ENCODE peak calls at places on chromosome 7, in seven cellular contexts. I is GM12878, W is SK-N-SH, R is HCT116, E is HepG2, Y is H1, L is K562. T is an unnamed sample.
A peak's percentile ranks its signal among the peaks of the same experiment; 100 is the strongest.

GRCh38 chr7:151274376-151274760 is 25.9 kb upstream of the SMARCD3 start:
- DNase-seq in I (no peak), Y (no peak), R (no peak), W (no peak), L (no peak), E (no peak), T (no peak)

GRCh38 chr7:116393654-116394053 is 105.9 kb upstream of the CAV2 start:
- DNase-seq in L (no peak), R (no peak), W (no peak), I (no peak), E (no peak), Y (no peak), T (no peak)

GRCh38 chr7:127930341-127931328 is 100.6 kb downstream of the LRRC4 start:
- DNase-seq in Y (no peak), R (no peak), E (no peak), I (peak; percentile 37), L (no peak), W (no peak), T (no peak)

GRCh38 chr7:80450621-80451308 is 61.1 kb downstream of the GNAT3 start:
- DNase-seq in L (no peak), E (peak; percentile 32), W (no peak), Y (no peak), R (no peak), I (no peak), T (no peak)

GRCh38 chr7:16193631-16194030 is 227.7 kb downstream of the CRPPA start:
- DNase-seq in I (no peak), Y (no peak), E (no peak), W (no peak), R (no peak), L (no peak), T (no peak)

GRCh38 chr7:146146866-146147265 is 30.3 kb downstream of the CNTNAP2 start:
- DNase-seq in Y (no peak), E (no peak), L (no peak), I (no peak), W (no peak), R (no peak), T (no peak)

GRCh38 chr7:74334026-74334425 is 44.8 kb downstream of the CLIP2 start:
- DNase-seq in Y (no peak), W (peak; percentile 21), L (no peak), R (no peak), I (no peak), E (no peak), T (no peak)

GRCh38 chr7:4014649-4015048 is 667.4 kb upstream of the FOXK1 start:
- DNase-seq in E (no peak), Y (no peak), W (no peak), R (no peak), L (no peak), I (no peak), T (no peak)

GRCh38 chr7:3942778-3943177 is 641.7 kb downstream of the SDK1 start:
- DNase-seq in R (no peak), L (no peak), I (no peak), E (no peak), Y (no peak), W (no peak), T (no peak)

GRCh38 chr7:79531116-79531515 is 77.6 kb upstream of the MAGI2 start:
- DNase-seq in L (no peak), I (no peak), R (no peak), Y (no peak), E (no peak), W (no peak), T (no peak)

GRCh38 chr7:74233655-74234280 is 20.4 kb downstream of the RFC2 start:
- DNase-seq in E (no peak), R (no peak), W (no peak), L (peak; percentile 37), I (no peak), Y (no peak), T (no peak)

GRCh38 chr7:4265676-4266075 is 416.4 kb upstream of the FOXK1 start:
- DNase-seq in Y (peak; percentile 41), I (no peak), W (no peak), R (no peak), L (no peak), E (no peak), T (no peak)

GRCh38 chr7:124263232-124263827 is 230.5 kb upstream of the TMEM229A start:
- DNase-seq in R (peak; percentile 28), I (peak; percentile 31), W (no peak), E (no peak), L (no peak), Y (no peak), T (peak; percentile 4)

GRCh38 chr7:96219382-96220130 is 102.3 kb downstream of the SLC25A13 start:
- DNase-seq in W (peak; percentile 44), R (peak; percentile 22), Y (no peak), L (no peak), E (no peak), I (no peak), T (no peak)

GRCh38 chr7:14115706-14116105 is 126.2 kb upstream of the ETV1 start:
- DNase-seq in Y (no peak), E (no peak), W (no peak), R (no peak), L (no peak), I (no peak), T (no peak)

GRCh38 chr7:129161524-129161923 is 17.0 kb downstream of the TSPAN33 start:
- DNase-seq in R (no peak), L (no peak), I (no peak), Y (no peak), E (no peak), W (no peak), T (no peak)

GRCh38 chr7:137626469-137627067 is 220.2 kb downstream of the DGKI start:
- DNase-seq in R (peak; percentile 31), Y (peak; percentile 85), W (peak; percentile 41), L (peak; percentile 87), I (peak; percentile 12), E (peak; percentile 36), T (peak; percentile 23)

DNA sequence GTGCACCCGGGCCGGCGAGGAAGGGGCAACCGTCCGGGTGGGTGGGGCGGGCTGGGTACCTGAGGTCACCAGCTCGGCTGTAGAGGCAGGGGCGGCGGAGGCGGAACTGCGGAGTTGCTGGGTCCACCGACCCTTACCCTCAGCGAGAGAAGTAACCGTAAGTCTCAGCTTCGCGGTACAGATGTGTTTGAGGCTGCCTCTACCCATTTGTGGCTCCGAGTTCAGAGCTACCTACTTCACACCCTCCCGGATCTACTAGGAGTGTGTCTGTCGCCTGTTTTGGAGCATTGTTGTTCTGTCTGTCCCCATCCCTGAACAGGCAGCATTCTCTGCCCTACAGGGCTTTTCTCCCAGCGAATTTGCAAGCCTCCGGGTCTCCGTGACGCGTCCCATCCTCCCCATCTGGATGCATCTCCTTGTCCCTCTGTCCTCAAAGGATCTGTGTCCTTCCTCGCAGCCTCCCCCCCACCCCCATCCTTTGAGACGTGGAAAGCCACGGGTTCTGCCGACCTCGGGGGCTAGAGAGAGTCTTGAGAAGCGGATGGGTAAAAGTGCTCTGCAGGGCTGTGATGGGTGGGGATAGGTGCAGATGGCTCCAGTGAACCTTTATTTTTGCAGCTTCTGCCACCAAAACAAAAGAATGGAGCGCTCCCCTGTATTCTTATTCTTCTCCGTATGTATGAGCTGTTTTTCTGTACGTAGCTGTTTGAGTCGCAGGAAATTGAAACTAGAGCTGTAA is 758 bp downstream of the ANKIB1 start:
- DNase-seq in Y (no peak), R (no peak), E (no peak), L (peak; percentile 48), I (no peak), W (peak; percentile 61), T (peak; percentile 27)
- TF ChIP-seq JUND in Y (no peak), R (no peak), E (no peak), L (no peak), I (no peak), W (no peak), T (no peak)

DNA sequence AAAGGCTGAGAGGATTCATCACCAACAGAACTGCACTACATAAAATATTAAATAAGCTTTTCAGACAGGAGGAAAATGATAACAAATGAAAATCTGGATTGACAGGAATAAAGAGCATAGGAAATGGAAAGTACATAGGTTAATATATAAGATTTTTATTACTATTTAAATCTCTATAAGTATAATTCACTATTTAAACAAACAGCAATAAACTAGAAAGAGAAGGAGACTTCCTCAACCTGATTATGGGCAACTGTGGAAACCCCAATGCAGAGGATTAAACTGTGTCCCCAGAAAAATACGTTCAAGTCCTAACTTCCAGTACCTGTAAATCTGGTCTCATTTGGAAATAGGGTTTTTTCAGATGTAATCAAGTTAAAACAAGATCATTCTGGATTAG is 14.8 kb upstream of the ASL start:
- DNase-seq in I (no peak), E (no peak), Y (no peak), W (no peak), R (no peak), L (no peak), T (no peak)
- TF ChIP-seq JUND in I (no peak), E (no peak), Y (no peak), W (no peak), R (no peak), L (no peak), T (no peak)

GRCh38 chr7:132635127-132635526 is 58.9 kb upstream of the PLXNA4 start:
- DNase-seq in L (no peak), Y (no peak), E (no peak), I (no peak), W (no peak), R (no peak), T (no peak)
- TF ChIP-seq JUND in L (no peak), Y (no peak), E (no peak), I (no peak), W (no peak), R (no peak), T (no peak)

GRCh38 chr7:27605689-27606269 is 56.9 kb downstream of the HIBADH start:
- DNase-seq in E (peak; percentile 39), L (no peak), R (no peak), I (no peak), Y (no peak), W (no peak), T (peak; percentile 55)

GRCh38 chr7:27605283-27605682 is 57.4 kb downstream of the HIBADH start:
- DNase-seq in Y (no peak), E (no peak), I (no peak), R (no peak), W (no peak), L (no peak), T (no peak)

GRCh38 chr7:27607210-27607606 is 55.5 kb downstream of the HIBADH start:
- DNase-seq in I (no peak), L (no peak), Y (no peak), W (no peak), R (no peak), E (no peak), T (no peak)

GRCh38 chr7:27608776-27609495 is 53.7 kb downstream of the HIBADH start:
- DNase-seq in L (no peak), I (no peak), W (no peak), E (no peak), R (no peak), Y (no peak), T (no peak)

GRCh38 chr7:27606270-27607209 is 56.1 kb downstream of the HIBADH start:
- DNase-seq in W (no peak), I (no peak), Y (no peak), L (no peak), E (peak; percentile 79), R (no peak), T (no peak)
- TF ChIP-seq JUND in W (peak; percentile 52), I (no peak), Y (no peak), L (no peak), E (no peak), R (no peak), T (no peak)

DNA sequence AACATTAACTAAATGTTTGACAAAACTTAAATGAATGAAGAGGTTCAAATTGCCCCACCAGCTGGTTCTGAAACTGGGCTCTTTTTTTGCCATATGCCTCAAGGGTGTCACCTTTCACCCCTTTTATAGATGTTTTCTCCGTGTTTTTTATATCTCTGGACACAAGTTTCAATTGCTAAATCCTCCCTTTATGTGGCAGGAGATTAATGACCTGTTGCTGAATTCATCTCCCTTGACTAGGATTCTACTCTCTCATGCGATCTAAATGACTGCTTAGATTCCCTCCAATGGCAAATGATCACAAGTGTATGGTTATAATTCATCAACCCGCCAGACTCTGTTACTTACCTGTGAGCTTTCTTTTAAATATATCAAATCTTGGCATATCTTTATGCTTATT is 677.0 kb upstream of the POT1 start:
- DNase-seq in L (no peak), Y (no peak), W (no peak), I (no peak), E (no peak), R (no peak), T (no peak)
- TF ChIP-seq JUND in L (no peak), Y (no peak), W (no peak), I (no peak), E (no peak), R (no peak), T (no peak)